ENCODE peak calls at places on chromosomes 4 and X, in eight cellular contexts. Z is GOT3; C is NCI-H774; R is ELF-1; O is sigmoid colon; J is NCI-H2081; S is stimulated activated CD8-positive, alpha-beta memory T cell treated with anti-CD3 and anti-CD28 coated beads, Interleukin-4, amount 100 ng/mL, for 4 hours; T is H9. Q is an unnamed sample.

GRCh38 chr4:137531951-137532868 is at the start of gene PCDH18:
- DNase-seq in J (peak), Z (peak), O (peak), T (peak), C (peak), S (no peak), R (peak), Q (peak)

GRCh38 chrX:23742174-23742692 is 843 bp downstream of the ACOT9 start:
- DNase-seq in S (no peak), O (peak), R (peak), C (no peak), J (peak), Z (no peak), T (peak), Q (peak)

GRCh38 chr4:87075876-87076275 is 141.1 kb downstream of the AFF1 start:
- DNase-seq in J (no peak), C (no peak), O (no peak), Z (no peak), R (no peak), T (no peak), S (no peak), Q (no peak)

GRCh38 chr4:57023104-57023503 is 44.4 kb downstream of the POLR2B start:
- DNase-seq in T (no peak), J (no peak), R (no peak), S (no peak), C (no peak), Z (no peak), O (no peak), Q (no peak)

GRCh38 chr4:151114986-151115385 is 15.6 kb downstream of the RPS3A start:
- DNase-seq in S (no peak), J (no peak), Z (no peak), T (no peak), R (no peak), O (no peak), C (no peak), Q (no peak)

GRCh38 chr4:129344058-129344457 is 248.1 kb downstream of the C4orf33 start:
- DNase-seq in T (no peak), Z (no peak), C (no peak), S (no peak), O (no peak), J (peak), R (no peak), Q (peak)

GRCh38 chr4:2689825-2690700 is 66.1 kb downstream of the TNIP2 start:
- DNase-seq in Z (no peak), O (no peak), C (no peak), R (no peak), T (no peak), J (no peak), S (peak), Q (no peak)

GRCh38 chrX:8629871-8630270 is 102.1 kb downstream of the ANOS1 start:
- DNase-seq in O (no peak), Z (no peak), R (no peak), C (no peak), J (no peak), S (no peak), T (no peak), Q (no peak)

GRCh38 chrX:103439161-103439560 is 62.8 kb downstream of the BEX3 start:
- DNase-seq in C (no peak), Z (no peak), R (peak), J (no peak), O (no peak), T (no peak), S (no peak), Q (no peak)

GRCh38 chr4:154189346-154189745 is 302.3 kb downstream of the DCHS2 start:
- DNase-seq in C (no peak), T (no peak), S (no peak), Z (no peak), O (no peak), J (no peak), R (no peak), Q (no peak)

GRCh38 chr4:153497091-153497531 is 31.0 kb downstream of the TMEM131L start:
- DNase-seq in T (no peak), J (no peak), S (no peak), O (no peak), C (no peak), Z (no peak), R (no peak), Q (no peak)

GRCh38 chr4:183503497-183504063 is 1.3 kb upstream of the ING2 start:
- DNase-seq in T (no peak), C (no peak), O (no peak), R (no peak), S (peak), Z (no peak), J (peak), Q (no peak)

GRCh38 chr4:102390438-102390837 is 45.2 kb upstream of the SLC39A8 start:
- DNase-seq in Z (no peak), T (no peak), J (no peak), S (no peak), R (no peak), C (no peak), O (no peak), Q (no peak)

GRCh38 chr4:158521490-158522111 is at the start of gene RXFP1:
- DNase-seq in O (no peak), S (no peak), R (no peak), Z (no peak), J (no peak), T (no peak), C (no peak), Q (no peak)

Q was measured in H7.